ENCODE peak calls at places on chromosomes 5 and 9, in nine cellular contexts. V is kidney, T is LNCaP clone FGC, R is heart right ventricle, S is AG04449, M is RWPE1, K is H9, H is heart left ventricle, Z is choroid plexus epithelial cell. W is an unnamed sample.

GRCh38 chr9:34999576-34999975 is 10.0 kb downstream of the DNAJB5 start:
- DNase-seq in V (no peak), T (no peak), R (no peak), S (no peak), M (no peak), K (peak), H (no peak), Z (no peak), W (no peak)

GRCh38 chr9:72351538-72352453 is 13.2 kb downstream of the ZFAND5 start:
- DNase-seq in V (no peak), T (no peak), R (peak), S (peak), M (no peak), K (no peak), H (peak), Z (peak), W (no peak)

GRCh38 chr5:139638736-139639618 is 9.2 kb upstream of the CXXC5 start:
- DNase-seq in V (peak), T (no peak), R (no peak), S (no peak), M (no peak), K (no peak), H (peak), Z (no peak), W (peak)

GRCh38 chr5:51881901-51882300 is 498.7 kb downstream of the ISL1 start:
- DNase-seq in V (no peak), T (no peak), R (no peak), S (no peak), M (no peak), K (peak), H (no peak), Z (no peak), W (no peak)

GRCh38 chr9:20640331-20641187 is 18.3 kb upstream of the MLLT3 start:
- DNase-seq in V (peak), T (no peak), R (peak), S (no peak), M (peak), K (no peak), H (peak), Z (peak), W (no peak)

GRCh38 chr9:70399141-70399540 is 15.3 kb downstream of the KLF9 start:
- DNase-seq in V (no peak), T (no peak), R (no peak), S (no peak), M (no peak), K (no peak), H (no peak), Z (no peak), W (no peak)

GRCh38 chr9:135648494-135649410 is 9.4 kb upstream of the GLT6D1 start:
- DNase-seq in V (no peak), T (no peak), R (no peak), S (no peak), M (no peak), K (peak), H (no peak), Z (no peak), W (no peak)

GRCh38 chr9:26243722-26244121 is 565.5 kb upstream of the TUSC1 start:
- DNase-seq in V (no peak), T (no peak), R (no peak), S (no peak), M (peak), K (no peak), H (no peak), Z (peak), W (no peak)

GRCh38 chr5:161189452-161189851 is 337.4 kb upstream of the ATP10B start:
- DNase-seq in V (no peak), T (no peak), R (no peak), S (no peak), M (no peak), K (peak), H (no peak), Z (no peak), W (no peak)

GRCh38 chr5:152140391-152140790 is 215.7 kb upstream of the GLRA1 start:
- DNase-seq in V (no peak), T (no peak), R (no peak), S (no peak), M (no peak), K (no peak), H (no peak), Z (no peak), W (no peak)

GRCh38 chr5:137890850-137891249 is 1.6 kb downstream of the PKD2L2 start:
- DNase-seq in V (no peak), T (no peak), R (no peak), S (no peak), M (no peak), K (no peak), H (no peak), Z (no peak), W (no peak)

GRCh38 chr5:176365663-176366574 is 632 bp downstream of the ARL10 start:
- DNase-seq in V (peak), T (no peak), R (peak), S (no peak), M (peak), K (peak), H (peak), Z (peak), W (peak)

GRCh38 chr9:9893837-9894236 is 719.0 kb downstream of the PTPRD start:
- DNase-seq in V (no peak), T (no peak), R (no peak), S (no peak), M (no peak), K (no peak), H (no peak), Z (peak), W (no peak)

GRCh38 chr5:142763701-142764100 is 6.5 kb upstream of the ARHGAP26 start:
- DNase-seq in V (no peak), T (no peak), R (no peak), S (no peak), M (no peak), K (no peak), H (no peak), Z (no peak), W (no peak)

GRCh38 chr5:125034331-125034730 is 287.9 kb upstream of the ZNF608 start:
- DNase-seq in V (peak), T (no peak), R (no peak), S (no peak), M (no peak), K (no peak), H (no peak), Z (no peak), W (no peak)
- TF ChIP-seq CTCF in V (no peak), T (no peak), R (no peak), S (no peak), M (no peak), K (no peak), H (no peak), Z (no peak), W (no peak)

GRCh38 chr5:2261002-2261703 is 378.4 kb upstream of the IRX4 start:
- DNase-seq in V (no peak), T (no peak), R (no peak), S (no peak), M (no peak), K (no peak), H (no peak), Z (no peak), W (no peak)
- TF ChIP-seq CTCF in V (no peak), T (no peak), R (no peak), S (no peak), M (no peak), K (no peak), H (no peak), Z (no peak), W (no peak)

GRCh38 chr9:121055642-121056143 is 5.6 kb upstream of the C5 start:
- DNase-seq in V (no peak), T (no peak), R (no peak), S (no peak), M (no peak), K (peak), H (no peak), Z (peak), W (peak)
- TF ChIP-seq CTCF in V (peak), T (peak), R (no peak), S (no peak), M (peak), K (peak), H (no peak), Z (peak), W (peak)

GRCh38 chr9:106310782-106311181 is 552.2 kb upstream of the ZNF462 start:
- DNase-seq in V (no peak), T (no peak), R (no peak), S (no peak), M (no peak), K (no peak), H (no peak), Z (no peak), W (no peak)
- TF ChIP-seq CTCF in V (no peak), T (no peak), R (no peak), S (no peak), M (no peak), K (no peak), H (no peak), Z (no peak), W (no peak)

DNA sequence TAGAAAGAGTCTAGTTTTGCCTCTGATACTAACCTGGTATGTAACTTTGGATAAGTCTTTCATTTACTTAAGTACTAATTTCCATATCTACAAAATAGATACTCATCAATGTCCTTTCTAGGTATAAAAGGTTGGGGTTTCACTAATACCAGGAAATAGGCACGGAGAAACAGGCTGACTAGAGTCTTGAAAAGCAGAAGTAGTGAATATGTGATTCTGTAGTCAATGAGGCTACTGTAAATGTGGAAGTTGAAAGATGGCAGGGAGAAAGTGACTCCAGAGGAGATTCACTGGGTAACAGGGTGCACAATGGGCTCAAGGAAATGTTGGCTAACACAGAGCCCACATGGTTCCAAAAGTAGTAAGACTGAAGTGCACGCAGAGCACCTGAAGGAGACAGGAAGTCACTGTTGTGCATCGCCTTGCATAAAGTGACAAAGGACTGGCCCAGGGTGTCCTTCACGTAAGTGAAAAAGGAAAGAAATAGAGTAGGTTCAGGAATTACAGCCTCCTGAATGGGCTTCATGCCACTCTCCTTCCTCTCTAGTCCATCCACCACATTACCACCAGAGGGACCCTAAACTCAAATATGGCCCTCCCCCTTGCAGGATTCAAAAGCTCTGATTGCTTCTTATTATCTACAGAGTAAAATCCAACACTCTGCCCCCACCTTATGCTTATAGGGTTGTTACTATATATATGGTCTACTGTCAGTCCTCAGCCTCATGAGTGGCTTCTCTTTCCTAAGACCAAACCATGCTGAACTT is 288.0 kb upstream of the SMARCA2 start:
- DNase-seq in V (no peak), T (no peak), R (no peak), S (no peak), M (no peak), K (peak), H (no peak), Z (no peak), W (no peak)
- TF ChIP-seq CTCF in V (no peak), T (peak), R (peak), S (no peak), M (no peak), K (peak), H (no peak), Z (no peak), W (peak)

GRCh38 chr5:81393430-81393782 is 528 bp downstream of the ACOT12 start:
- DNase-seq in V (no peak), T (no peak), R (no peak), S (no peak), M (no peak), K (no peak), H (no peak), Z (no peak), W (no peak)
- TF ChIP-seq CTCF in V (no peak), T (no peak), R (no peak), S (no peak), M (no peak), K (peak), H (no peak), Z (no peak), W (no peak)

GRCh38 chr9:125749951-125750655 is 2.9 kb downstream of the PBX3 start:
- DNase-seq in V (no peak), T (no peak), R (no peak), S (no peak), M (no peak), K (no peak), H (no peak), Z (peak), W (no peak)
- TF ChIP-seq CTCF in V (no peak), T (no peak), R (no peak), S (no peak), M (no peak), K (no peak), H (no peak), Z (no peak), W (no peak)

GRCh38 chr9:87792831-87793288 is 66.9 kb downstream of the CTSL start:
- DNase-seq in V (peak), T (no peak), R (peak), S (no peak), M (peak), K (peak), H (peak), Z (peak), W (no peak)
- TF ChIP-seq CTCF in V (no peak), T (no peak), R (peak), S (no peak), M (no peak), K (peak), H (peak), Z (peak), W (no peak)